ENCODE peak calls at places on chromosomes 4 and X, in four cellular contexts. L is NCI-H1105 treated with DMSO at 0.1 percent for 48 hours, X is fibroblast of lung, M is thyroid gland. V is an unnamed sample.

GRCh38 chr4:158535130-158535614 is 13.5 kb downstream of the RXFP1 start:
- DNase-seq in L (no peak), X (peak), M (no peak), V (no peak)

GRCh38 chr4:104907991-104908390 is 238.7 kb upstream of the TET2 start:
- DNase-seq in L (no peak), X (no peak), M (no peak), V (no peak)

GRCh38 chr4:150217192-150217591 is 138.9 kb downstream of the DCLK2 start:
- DNase-seq in L (peak), X (peak), M (peak), V (no peak)

GRCh38 chrX:13899607-13900006 is 82.7 kb upstream of the GPM6B start:
- DNase-seq in L (peak), X (peak), M (peak), V (peak)

GRCh38 chrX:33032700-33033099 is 178.6 kb downstream of the DMD start:
- DNase-seq in L (no peak), X (no peak), M (no peak), V (no peak)

GRCh38 chr4:109996531-109996930 is 83.8 kb downstream of the EGF start:
- DNase-seq in L (no peak), X (no peak), M (no peak), V (no peak)

GRCh38 chr4:171017596-171017995 is 795.6 kb upstream of the GALNTL6 start:
- DNase-seq in L (peak), X (no peak), M (no peak), V (no peak)

GRCh38 chr4:82687531-82687930 is 111.1 kb downstream of the SCD5 start:
- DNase-seq in L (no peak), X (no peak), M (no peak), V (no peak)

GRCh38 chr4:29540439-29541102 is 1179.6 kb upstream of the PCDH7 start:
- DNase-seq in L (no peak), X (no peak), M (no peak), V (no peak)

GRCh38 chrX:13087322-13088154 is 43.1 kb upstream of the FAM9C start:
- DNase-seq in L (no peak), X (peak), M (no peak), V (no peak)

GRCh38 chrX:6226646-6227444 is 1.8 kb downstream of the NLGN4X start:
- DNase-seq in L (peak), X (peak), M (no peak), V (no peak)

GRCh38 chr4:145954924-145955339 is 16.3 kb upstream of the ZNF827 start:
- DNase-seq in L (no peak), X (peak), M (no peak), V (no peak)

GRCh38 chr4:153243464-153243863 is 39.2 kb downstream of the TRIM2 start:
- DNase-seq in L (no peak), X (no peak), M (no peak), V (peak)

GRCh38 chr4:20337261-20337664 is 85.6 kb downstream of the SLIT2 start:
- DNase-seq in L (no peak), X (peak), M (no peak), V (peak)

GRCh38 chr4:119781044-119781443 is 152.4 kb upstream of the PDE5A start:
- DNase-seq in L (no peak), X (no peak), M (no peak), V (no peak)

GRCh38 chr4:51909236-51909703 is 66.3 kb downstream of the DCUN1D4 start:
- DNase-seq in L (no peak), X (no peak), M (no peak), V (no peak)

GRCh38 chr4:14719053-14719452 is 283.2 kb upstream of the CPEB2 start:
- DNase-seq in L (no peak), X (peak), M (no peak), V (no peak)

GRCh38 chr4:16199132-16199531 is 27.1 kb downstream of the TAPT1 start:
- DNase-seq in L (peak), X (peak), M (no peak), V (peak)

GRCh38 chr4:3822230-3822947 is 56.2 kb downstream of the ADRA2C start:
- DNase-seq in L (no peak), X (no peak), M (no peak), V (no peak)

GRCh38 chr4:53705972-53706371 is 114.7 kb upstream of the LNX1 start:
- DNase-seq in L (no peak), X (no peak), M (no peak), V (no peak)

GRCh38 chr4:54322817-54323417 is 93.8 kb downstream of the PDGFRA start:
- DNase-seq in L (peak), X (peak), M (peak), V (peak)

GRCh38 chrX:8345473-8345872 is 119.2 kb upstream of the VCX3B start:
- DNase-seq in L (no peak), X (peak), M (no peak), V (no peak)

GRCh38 chr4:168674869-168675268 is 178.0 kb downstream of the PALLD start:
- DNase-seq in L (no peak), X (no peak), M (no peak), V (no peak)

GRCh38 chr4:46277165-46277951 is 112.6 kb downstream of the GABRA2 start:
- DNase-seq in L (peak), X (no peak), M (no peak), V (no peak)

GRCh38 chrX:22121161-22121560 is 89.0 kb downstream of the PHEX start:
- DNase-seq in L (no peak), X (no peak), M (peak), V (no peak)